ENCODE peak calls at places on chromosomes 2 and 18, in six cellular contexts. I is A549, Q is WTC11, R is NB4, L is endothelial cell of umbilical vein, G is HCT116. O is an unnamed sample.

GRCh38 chr2:64762301-64762997 is 108.7 kb upstream of the SERTAD2 start:
- DNase-seq in I (no peak), Q (no peak), R (no peak), L (no peak), G (no peak), O (no peak)

GRCh38 chr18:40417501-40417900 is 1537.5 kb upstream of the PIK3C3 start:
- DNase-seq in I (no peak), Q (no peak), R (no peak), L (no peak), G (no peak), O (no peak)

GRCh38 chr2:1744446-1745170 is at the start of gene PXDN:
- DNase-seq in I (no peak), Q (peak), R (peak), L (peak), G (no peak), O (peak)

GRCh38 chr2:107324166-107324565 is 438.2 kb upstream of the ST6GAL2 start:
- DNase-seq in I (no peak), Q (no peak), R (no peak), L (no peak), G (no peak), O (peak)

GRCh38 chr2:134279417-134279816 is 25.5 kb downstream of the MGAT5 start:
- DNase-seq in I (no peak), Q (no peak), R (no peak), L (no peak), G (no peak), O (no peak)

GRCh38 chr2:152403395-152403794 is 68.4 kb downstream of the FMNL2 start:
- DNase-seq in I (no peak), Q (no peak), R (no peak), L (peak), G (no peak), O (no peak)

GRCh38 chr2:207467716-207468347 is 61.9 kb upstream of the CREB1 start:
- DNase-seq in I (no peak), Q (no peak), R (no peak), L (no peak), G (no peak), O (no peak)

GRCh38 chr2:225002039-225002655 is 40.1 kb downstream of the DOCK10 start:
- DNase-seq in I (peak), Q (peak), R (peak), L (peak), G (peak), O (peak)

GRCh38 chr2:136032192-136032591 is 46.8 kb upstream of the DARS1 start:
- DNase-seq in I (no peak), Q (no peak), R (no peak), L (no peak), G (no peak), O (no peak)

GRCh38 chr2:45806563-45807358 is 155.3 kb downstream of the PRKCE start:
- DNase-seq in I (no peak), Q (no peak), R (no peak), L (no peak), G (no peak), O (no peak)

GRCh38 chr2:134716716-134717585 is 1.8 kb downstream of the TMEM163 start:
- DNase-seq in I (no peak), Q (no peak), R (no peak), L (no peak), G (no peak), O (no peak)

GRCh38 chr18:22694954-22695353 is 238.2 kb upstream of the RBBP8 start:
- DNase-seq in I (peak), Q (no peak), R (peak), L (no peak), G (peak), O (no peak)

GRCh38 chr2:121955313-121956211 is 200.1 kb downstream of the TSN start:
- DNase-seq in I (no peak), Q (peak), R (no peak), L (no peak), G (no peak), O (peak)

GRCh38 chr2:236352761-236353593 is 88.8 kb upstream of the ASB18 start:
- DNase-seq in I (peak), Q (no peak), R (peak), L (peak), G (peak), O (peak)

GRCh38 chr2:23647563-23647962 is 262.6 kb downstream of the KLHL29 start:
- DNase-seq in I (no peak), Q (no peak), R (no peak), L (no peak), G (no peak), O (no peak)

DNA sequence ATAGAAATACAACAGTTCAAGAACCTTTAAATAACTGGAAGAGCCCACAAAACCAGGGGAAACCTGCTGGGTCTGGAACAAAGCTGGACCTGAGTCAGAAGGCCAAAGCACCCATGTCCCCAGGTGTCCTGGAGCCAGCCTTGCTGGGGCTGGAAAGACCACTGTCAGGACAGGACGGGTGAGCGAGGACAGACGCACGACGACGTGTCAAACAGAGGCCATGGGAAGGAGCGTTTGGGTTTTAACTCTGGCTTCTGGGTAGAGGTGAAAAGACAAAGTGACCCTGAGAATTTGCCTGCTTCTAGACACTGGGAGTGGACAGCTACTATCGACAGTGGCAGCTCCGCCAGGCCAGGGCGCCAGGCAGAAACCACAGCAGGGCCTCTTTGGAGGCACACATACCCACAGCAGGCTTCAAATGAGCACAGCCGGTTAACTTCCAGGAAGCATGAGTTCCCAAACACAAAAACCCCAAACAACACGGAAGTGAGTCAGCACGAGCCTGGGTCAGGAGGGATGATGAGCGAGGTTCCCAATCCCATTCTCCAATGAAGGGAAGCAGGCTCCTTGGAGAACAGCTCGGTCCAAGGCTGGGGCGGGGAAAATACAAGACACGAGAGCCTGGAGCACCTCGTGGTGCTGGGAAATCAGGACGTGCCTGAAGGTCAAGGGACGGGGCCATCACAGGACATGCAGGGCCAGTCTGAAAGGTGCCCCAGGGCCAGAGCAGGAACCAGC is 208.0 kb downstream of the TWIST2 start:
- DNase-seq in I (no peak), Q (no peak), R (no peak), L (peak), G (no peak), O (no peak)
- TF ChIP-seq MAX in I (no peak), Q (no peak), R (no peak), L (no peak), G (no peak), O (no peak)

DNA sequence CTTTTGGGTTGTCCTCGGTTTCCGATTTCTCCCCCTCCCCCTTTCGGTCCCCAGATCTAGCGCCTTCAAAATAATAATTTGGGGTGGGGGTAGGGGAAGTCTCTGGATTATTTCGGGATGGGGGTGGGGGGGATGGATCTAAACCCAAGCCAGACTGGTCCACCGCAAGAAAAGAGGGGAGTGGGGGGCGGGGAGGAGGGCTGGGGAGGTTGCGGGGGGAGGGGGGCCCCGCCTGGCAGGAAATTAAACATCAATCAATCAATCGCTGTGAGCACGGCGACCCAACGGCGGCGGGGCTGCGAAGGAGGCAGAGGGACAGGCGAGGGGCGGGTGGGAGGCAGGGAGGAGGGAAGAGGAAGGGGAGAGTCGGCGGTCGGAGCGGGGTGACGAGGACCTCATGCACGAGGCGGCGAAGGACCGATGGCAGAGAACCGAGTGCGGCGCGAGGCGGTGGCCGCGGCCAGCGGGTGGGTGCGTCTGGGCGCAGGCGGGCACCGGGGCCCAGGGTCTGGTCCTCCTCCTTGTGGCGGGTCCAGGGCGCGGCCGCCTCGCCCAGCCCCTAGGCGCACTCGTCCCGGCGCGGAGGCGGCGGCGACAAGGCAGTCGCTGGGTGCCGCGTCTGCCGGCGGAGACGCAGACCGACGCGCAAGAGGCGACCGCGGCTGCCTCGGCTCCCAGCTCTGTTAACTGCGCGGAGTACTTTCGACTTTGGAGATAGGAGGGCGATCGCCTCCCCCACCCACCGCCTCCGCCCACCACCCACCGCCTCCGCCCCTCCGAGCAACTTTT is 472 bp upstream of the SATB2 start:
- DNase-seq in I (peak), Q (peak), R (peak), L (peak), G (peak), O (no peak)
- TF ChIP-seq MAX in I (no peak), Q (no peak), R (peak), L (no peak), G (no peak), O (no peak)

DNA sequence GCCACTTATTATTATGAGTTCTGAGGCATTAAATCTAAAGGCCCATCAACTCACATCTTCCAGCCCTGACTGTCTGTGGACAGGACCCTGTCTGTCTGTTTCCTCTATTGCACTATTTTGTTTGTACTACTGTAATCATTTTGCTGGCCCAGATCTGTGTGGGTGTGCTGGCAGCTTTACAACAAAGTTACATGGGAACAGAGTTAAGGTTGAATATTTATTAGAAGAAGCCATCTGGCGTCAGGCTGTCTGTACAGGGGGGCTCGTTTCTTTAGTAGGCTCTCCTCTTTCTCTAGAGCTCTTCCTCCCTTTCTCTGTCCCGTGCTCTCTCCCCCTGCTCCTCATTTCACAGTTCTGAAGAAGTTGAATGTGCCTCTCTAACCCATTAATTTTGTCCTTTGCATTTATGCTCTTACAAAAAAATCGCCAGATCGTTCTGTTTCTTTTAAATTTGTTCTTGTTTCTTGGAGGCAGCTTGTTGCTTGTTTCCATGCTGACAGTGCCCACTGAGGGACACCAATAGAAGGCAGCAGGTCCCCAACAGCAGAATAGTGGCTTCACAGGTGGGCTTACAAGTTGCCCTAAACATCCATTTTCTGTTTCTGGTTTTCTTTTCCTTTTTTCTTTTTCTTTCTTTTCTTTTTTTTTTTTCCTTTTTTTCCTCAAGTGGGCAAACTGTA is 315.2 kb upstream of the ZEB2 start:
- DNase-seq in I (no peak), Q (no peak), R (no peak), L (peak), G (no peak), O (no peak)
- TF ChIP-seq MAX in I (no peak), Q (no peak), R (no peak), L (no peak), G (no peak), O (no peak)

GRCh38 chr2:68425503-68425902 is 41.6 kb downstream of the FBXO48 start:
- DNase-seq in I (no peak), Q (no peak), R (peak), L (no peak), G (no peak), O (no peak)
- TF ChIP-seq MAX in I (no peak), Q (no peak), R (no peak), L (no peak), G (no peak), O (no peak)

GRCh38 chr2:8582850-8583399 is 98.9 kb upstream of the ID2 start:
- DNase-seq in I (no peak), Q (no peak), R (no peak), L (no peak), G (no peak), O (no peak)
- TF ChIP-seq MAX in I (no peak), Q (no peak), R (no peak), L (no peak), G (no peak), O (no peak)

DNA sequence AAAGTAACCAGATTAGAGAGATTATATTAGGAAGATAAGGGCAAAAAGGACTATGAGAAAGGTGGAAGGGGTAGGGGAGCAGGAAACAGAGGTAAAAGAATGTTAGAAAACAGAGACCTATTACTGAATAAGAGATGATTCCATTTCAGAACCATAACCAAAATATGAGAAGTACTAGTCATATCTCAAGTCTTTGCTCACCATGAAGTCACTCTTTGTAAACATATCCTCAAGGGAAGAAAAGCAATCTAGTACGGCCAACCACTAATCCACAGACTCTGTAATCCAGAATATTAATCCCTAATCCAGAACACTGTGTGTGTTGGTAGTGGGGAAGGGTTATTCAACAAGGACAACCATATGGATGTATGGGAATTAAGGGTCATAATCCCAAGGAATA is 92.0 kb downstream of the CDCA7 start:
- DNase-seq in I (no peak), Q (no peak), R (no peak), L (no peak), G (no peak), O (no peak)
- TF ChIP-seq MAX in I (no peak), Q (no peak), R (no peak), L (no peak), G (no peak), O (no peak)

GRCh38 chr2:111642576-111643327 is 241.2 kb downstream of the ANAPC1 start:
- DNase-seq in I (no peak), Q (no peak), R (peak), L (no peak), G (no peak), O (no peak)
- TF ChIP-seq MAX in I (no peak), Q (no peak), R (no peak), L (no peak), G (no peak), O (no peak)

DNA sequence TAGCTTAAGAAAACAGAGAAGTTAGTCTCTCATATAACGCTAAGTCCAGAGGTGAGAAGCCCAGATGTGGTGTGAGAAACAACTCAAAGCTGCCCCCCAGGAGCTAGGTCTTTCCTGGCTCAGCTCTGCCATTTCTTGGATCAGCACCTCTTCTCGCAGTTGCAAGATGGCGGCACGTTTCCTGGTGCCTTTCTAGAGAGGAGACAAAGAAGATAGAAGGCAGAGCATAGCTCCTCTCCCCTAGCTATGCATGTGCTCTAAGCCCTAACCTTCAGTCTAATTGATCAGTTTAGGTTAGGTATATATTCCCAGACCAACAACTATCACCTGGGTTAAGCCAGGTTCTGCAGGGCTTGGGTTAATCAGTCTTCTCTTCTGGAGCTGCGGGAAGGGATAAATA is 119.5 kb upstream of the RAB12 start:
- DNase-seq in I (no peak), Q (no peak), R (no peak), L (no peak), G (no peak), O (no peak)
- TF ChIP-seq MAX in I (no peak), Q (no peak), R (no peak), L (no peak), G (no peak), O (no peak)

GRCh38 chr2:182595650-182596049 is 120.4 kb upstream of the DNAJC10 start:
- DNase-seq in I (no peak), Q (no peak), R (no peak), L (no peak), G (no peak), O (no peak)

GRCh38 chr2:182592691-182593393 is 123.2 kb upstream of the DNAJC10 start:
- DNase-seq in I (no peak), Q (no peak), R (no peak), L (no peak), G (peak), O (no peak)

GRCh38 chr2:182591774-182592173 is 124.3 kb upstream of the DNAJC10 start:
- DNase-seq in I (no peak), Q (no peak), R (no peak), L (no peak), G (no peak), O (no peak)

GRCh38 chr2:182593394-182593707 is 122.7 kb upstream of the DNAJC10 start:
- DNase-seq in I (no peak), Q (no peak), R (no peak), L (peak), G (no peak), O (no peak)

DNA sequence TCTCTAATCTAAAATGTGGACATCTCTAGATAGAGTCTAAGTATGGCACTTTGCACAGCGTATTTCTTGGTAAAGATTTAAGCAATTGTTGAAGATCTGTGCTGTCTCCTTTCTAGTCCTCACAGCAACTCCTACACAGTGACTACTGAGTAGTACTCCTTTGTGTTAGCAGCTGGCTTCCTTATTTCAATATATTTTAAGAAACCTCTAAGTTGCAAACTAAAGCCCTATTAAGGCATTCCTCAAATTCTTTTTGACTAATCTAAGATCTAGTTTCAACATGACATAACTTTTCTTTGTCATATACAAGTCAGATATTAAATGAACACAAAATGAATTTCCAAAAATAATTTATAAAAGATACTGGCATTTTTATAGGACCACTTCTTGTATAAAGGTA is 121.8 kb upstream of the DNAJC10 start:
- DNase-seq in I (no peak), Q (no peak), R (no peak), L (no peak), G (no peak), O (no peak)
- TF ChIP-seq MAX in I (no peak), Q (no peak), R (no peak), L (no peak), G (no peak), O (no peak)